ENCODE peak calls at places on chromosomes 12 and 14, in eight cellular contexts. One of them, this sample, is unnamed.

GRCh38 chr14:58238252-58239247 is 6.1 kb upstream of the PSMA3 start:
- DNase-seq in CD8-positive, alpha-beta T cell: no peak
- DNase-seq in A549: no peak
- DNase-seq in transverse colon: no peak
- DNase-seq in CD4-positive, alpha-beta T cell: no peak
- DNase-seq in tibial artery: no peak
- DNase-seq in CD8-positive, alpha-beta memory T cell: no peak
- DNase-seq in uterus: no peak
- DNase-seq in this sample: no peak

GRCh38 chr12:76307083-76307482 is 41.1 kb downstream of the BBS10 start:
- DNase-seq in CD8-positive, alpha-beta T cell: no peak
- DNase-seq in A549: no peak
- DNase-seq in transverse colon: no peak
- DNase-seq in CD4-positive, alpha-beta T cell: no peak
- DNase-seq in tibial artery: no peak
- DNase-seq in CD8-positive, alpha-beta memory T cell: no peak
- DNase-seq in uterus: no peak
- DNase-seq in this sample: no peak

GRCh38 chr14:78752789-78753188 is 582.6 kb downstream of the NRXN3 start:
- DNase-seq in CD8-positive, alpha-beta T cell: no peak
- DNase-seq in A549: peak; percentile 6
- DNase-seq in transverse colon: peak; percentile 14
- DNase-seq in CD4-positive, alpha-beta T cell: no peak
- DNase-seq in tibial artery: no peak
- DNase-seq in CD8-positive, alpha-beta memory T cell: no peak
- DNase-seq in uterus: no peak
- DNase-seq in this sample: no peak

GRCh38 chr12:108325549-108325948 is 13.6 kb downstream of the CMKLR1 start:
- DNase-seq in CD8-positive, alpha-beta T cell: no peak
- DNase-seq in A549: no peak
- DNase-seq in transverse colon: no peak
- DNase-seq in CD4-positive, alpha-beta T cell: no peak
- DNase-seq in tibial artery: no peak
- DNase-seq in CD8-positive, alpha-beta memory T cell: no peak
- DNase-seq in uterus: no peak
- DNase-seq in this sample: no peak

GRCh38 chr14:92531151-92531873 is 17.7 kb downstream of the RIN3 start:
- DNase-seq in CD8-positive, alpha-beta T cell: peak; percentile 94
- DNase-seq in A549: no peak
- DNase-seq in transverse colon: no peak
- DNase-seq in CD4-positive, alpha-beta T cell: no peak
- DNase-seq in tibial artery: peak; percentile 69
- DNase-seq in CD8-positive, alpha-beta memory T cell: peak; percentile 73
- DNase-seq in uterus: no peak
- DNase-seq in this sample: no peak

GRCh38 chr12:111304642-111305071 is 64.2 kb downstream of the PHETA1 start:
- DNase-seq in CD8-positive, alpha-beta T cell: no peak
- DNase-seq in A549: peak; percentile 69
- DNase-seq in transverse colon: no peak
- DNase-seq in CD4-positive, alpha-beta T cell: no peak
- DNase-seq in tibial artery: no peak
- DNase-seq in CD8-positive, alpha-beta memory T cell: no peak
- DNase-seq in uterus: no peak
- DNase-seq in this sample: no peak

GRCh38 chr14:44609201-44609600 is 102.1 kb upstream of the FSCB start:
- DNase-seq in CD8-positive, alpha-beta T cell: no peak
- DNase-seq in A549: no peak
- DNase-seq in transverse colon: no peak
- DNase-seq in CD4-positive, alpha-beta T cell: no peak
- DNase-seq in tibial artery: no peak
- DNase-seq in CD8-positive, alpha-beta memory T cell: no peak
- DNase-seq in uterus: no peak
- DNase-seq in this sample: no peak

GRCh38 chr12:100668939-100669536 is 95.6 kb downstream of the GAS2L3 start:
- DNase-seq in CD8-positive, alpha-beta T cell: no peak
- DNase-seq in A549: peak; percentile 74
- DNase-seq in transverse colon: peak; percentile 80
- DNase-seq in CD4-positive, alpha-beta T cell: no peak
- DNase-seq in tibial artery: no peak
- DNase-seq in CD8-positive, alpha-beta memory T cell: peak; percentile 5
- DNase-seq in uterus: peak; percentile 19
- DNase-seq in this sample: peak; percentile 43

GRCh38 chr14:51182166-51182565 is 57.9 kb upstream of the TMX1 start:
- DNase-seq in CD8-positive, alpha-beta T cell: no peak
- DNase-seq in A549: peak; percentile 4
- DNase-seq in transverse colon: no peak
- DNase-seq in CD4-positive, alpha-beta T cell: no peak
- DNase-seq in tibial artery: no peak
- DNase-seq in CD8-positive, alpha-beta memory T cell: no peak
- DNase-seq in uterus: no peak
- DNase-seq in this sample: no peak

GRCh38 chr14:92973265-92973797 is 50.4 kb downstream of the CHGA start:
- DNase-seq in CD8-positive, alpha-beta T cell: no peak
- DNase-seq in A549: peak; percentile 49
- DNase-seq in transverse colon: peak; percentile 81
- DNase-seq in CD4-positive, alpha-beta T cell: no peak
- DNase-seq in tibial artery: peak; percentile 89
- DNase-seq in CD8-positive, alpha-beta memory T cell: no peak
- DNase-seq in uterus: peak; percentile 93
- DNase-seq in this sample: peak; percentile 67

GRCh38 chr12:60230103-60230502 is 634.3 kb downstream of the SLC16A7 start:
- DNase-seq in CD8-positive, alpha-beta T cell: no peak
- DNase-seq in A549: no peak
- DNase-seq in transverse colon: no peak
- DNase-seq in CD4-positive, alpha-beta T cell: no peak
- DNase-seq in tibial artery: no peak
- DNase-seq in CD8-positive, alpha-beta memory T cell: no peak
- DNase-seq in uterus: no peak
- DNase-seq in this sample: no peak

GRCh38 chr12:11653215-11653753 is 3.8 kb downstream of the ETV6 start:
- DNase-seq in CD8-positive, alpha-beta T cell: peak; percentile 46
- DNase-seq in A549: no peak
- DNase-seq in transverse colon: peak; percentile 17
- DNase-seq in CD4-positive, alpha-beta T cell: peak; percentile 14
- DNase-seq in tibial artery: no peak
- DNase-seq in CD8-positive, alpha-beta memory T cell: no peak
- DNase-seq in uterus: no peak
- DNase-seq in this sample: no peak

DNA sequence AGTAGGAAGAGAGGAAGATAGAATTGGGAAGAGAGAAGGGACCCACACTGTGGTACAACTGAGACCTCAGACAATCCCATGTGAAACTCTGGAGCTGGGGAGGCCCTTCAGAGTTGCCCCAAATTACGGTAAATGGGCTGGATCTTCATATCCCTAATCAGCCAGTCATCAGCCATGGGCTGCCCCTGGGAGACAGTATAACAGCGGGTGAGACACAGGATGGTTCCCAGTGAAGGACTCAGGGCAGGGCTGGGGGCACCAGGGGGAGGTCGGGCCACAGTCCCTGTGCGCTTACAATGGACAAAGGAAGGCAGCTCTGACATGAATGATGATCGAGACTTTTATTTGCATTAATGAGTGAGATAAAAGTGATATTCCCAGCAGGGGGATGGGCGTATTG is 74.2 kb upstream of the BDKRB2 start:
- DNase-seq in CD8-positive, alpha-beta T cell: no peak
- DNase-seq in A549: no peak
- DNase-seq in transverse colon: no peak
- DNase-seq in CD4-positive, alpha-beta T cell: no peak
- DNase-seq in tibial artery: no peak
- DNase-seq in CD8-positive, alpha-beta memory T cell: no peak
- DNase-seq in uterus: no peak
- DNase-seq in this sample: no peak
- H3K27ac ChIP-seq in CD8-positive, alpha-beta T cell: no peak overlapping the region
- H3K27ac ChIP-seq in A549: no peak overlapping the region
- H3K27ac ChIP-seq in transverse colon: no peak overlapping the region
- H3K27ac ChIP-seq in CD4-positive, alpha-beta T cell: no peak overlapping the region
- H3K27ac ChIP-seq in tibial artery: no peak overlapping the region
- H3K27ac ChIP-seq in CD8-positive, alpha-beta memory T cell: no peak overlapping the region
- H3K27ac ChIP-seq in uterus: no peak overlapping the region
- H3K27ac ChIP-seq in this sample: no peak overlapping the region

GRCh38 chr14:74932401-74932901 is 9.4 kb upstream of the RPS6KL1 start:
- DNase-seq in CD8-positive, alpha-beta T cell: no peak
- DNase-seq in A549: no peak
- DNase-seq in transverse colon: no peak
- DNase-seq in CD4-positive, alpha-beta T cell: no peak
- DNase-seq in tibial artery: peak; percentile 64
- DNase-seq in CD8-positive, alpha-beta memory T cell: no peak
- DNase-seq in uterus: peak; percentile 20
- DNase-seq in this sample: no peak

GRCh38 chr14:74927225-74927624 is 4.2 kb upstream of the RPS6KL1 start:
- DNase-seq in CD8-positive, alpha-beta T cell: no peak
- DNase-seq in A549: no peak
- DNase-seq in transverse colon: no peak
- DNase-seq in CD4-positive, alpha-beta T cell: no peak
- DNase-seq in tibial artery: no peak
- DNase-seq in CD8-positive, alpha-beta memory T cell: no peak
- DNase-seq in uterus: no peak
- DNase-seq in this sample: no peak

GRCh38 chr14:74933925-74934435 is 10.9 kb upstream of the RPS6KL1 start:
- DNase-seq in CD8-positive, alpha-beta T cell: no peak
- DNase-seq in A549: no peak
- DNase-seq in transverse colon: no peak
- DNase-seq in CD4-positive, alpha-beta T cell: no peak
- DNase-seq in tibial artery: no peak
- DNase-seq in CD8-positive, alpha-beta memory T cell: no peak
- DNase-seq in uterus: no peak
- DNase-seq in this sample: no peak

GRCh38 chr14:74924061-74924460 is 1.0 kb upstream of the RPS6KL1 start:
- DNase-seq in CD8-positive, alpha-beta T cell: no peak
- DNase-seq in A549: no peak
- DNase-seq in transverse colon: no peak
- DNase-seq in CD4-positive, alpha-beta T cell: no peak
- DNase-seq in tibial artery: peak; percentile 51
- DNase-seq in CD8-positive, alpha-beta memory T cell: no peak
- DNase-seq in uterus: no peak
- DNase-seq in this sample: no peak

GRCh38 chr14:74929242-74929641 is 6.2 kb upstream of the RPS6KL1 start:
- DNase-seq in CD8-positive, alpha-beta T cell: no peak
- DNase-seq in A549: no peak
- DNase-seq in transverse colon: no peak
- DNase-seq in CD4-positive, alpha-beta T cell: no peak
- DNase-seq in tibial artery: no peak
- DNase-seq in CD8-positive, alpha-beta memory T cell: no peak
- DNase-seq in uterus: no peak
- DNase-seq in this sample: no peak
- H3K27ac ChIP-seq in CD8-positive, alpha-beta T cell: no peak overlapping the region
- H3K27ac ChIP-seq in A549: no peak overlapping the region
- H3K27ac ChIP-seq in transverse colon: no peak overlapping the region
- H3K27ac ChIP-seq in CD4-positive, alpha-beta T cell: no peak overlapping the region
- H3K27ac ChIP-seq in tibial artery: no peak overlapping the region
- H3K27ac ChIP-seq in CD8-positive, alpha-beta memory T cell: no peak overlapping the region
- H3K27ac ChIP-seq in uterus: no peak overlapping the region
- H3K27ac ChIP-seq in this sample: no peak overlapping the region

DNA sequence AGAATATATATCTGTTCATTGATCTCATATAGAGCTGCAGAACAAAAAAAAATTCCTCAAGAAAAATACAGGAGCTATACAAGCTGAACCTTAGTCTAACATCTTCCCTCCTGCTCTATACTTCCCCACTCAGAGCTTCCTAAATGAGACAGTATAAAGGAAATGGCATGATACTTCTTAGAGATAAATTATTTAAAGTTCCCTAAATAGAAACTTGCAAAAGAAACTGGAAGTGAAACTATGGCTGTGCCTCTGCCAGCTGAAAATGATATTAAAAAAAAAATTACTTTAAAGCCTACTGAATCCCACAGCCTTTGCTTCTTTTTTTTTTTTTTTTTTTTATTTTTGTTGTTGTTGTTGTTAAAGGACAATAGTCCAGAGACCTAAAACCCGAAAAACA is 11.6 kb upstream of the NEK9 start:
- DNase-seq in CD8-positive, alpha-beta T cell: no peak
- DNase-seq in A549: no peak
- DNase-seq in transverse colon: no peak
- DNase-seq in CD4-positive, alpha-beta T cell: no peak
- DNase-seq in tibial artery: no peak
- DNase-seq in CD8-positive, alpha-beta memory T cell: no peak
- DNase-seq in uterus: no peak
- DNase-seq in this sample: no peak
- H3K27ac ChIP-seq in CD8-positive, alpha-beta T cell: no peak overlapping the region
- H3K27ac ChIP-seq in A549: no peak overlapping the region
- H3K27ac ChIP-seq in transverse colon: peak overlapping the region; percentile 50
- H3K27ac ChIP-seq in CD4-positive, alpha-beta T cell: no peak overlapping the region
- H3K27ac ChIP-seq in tibial artery: no peak overlapping the region
- H3K27ac ChIP-seq in CD8-positive, alpha-beta memory T cell: no peak overlapping the region
- H3K27ac ChIP-seq in uterus: peak overlapping the region; percentile 34
- H3K27ac ChIP-seq in this sample: peak overlapping the region; percentile 54

DNA sequence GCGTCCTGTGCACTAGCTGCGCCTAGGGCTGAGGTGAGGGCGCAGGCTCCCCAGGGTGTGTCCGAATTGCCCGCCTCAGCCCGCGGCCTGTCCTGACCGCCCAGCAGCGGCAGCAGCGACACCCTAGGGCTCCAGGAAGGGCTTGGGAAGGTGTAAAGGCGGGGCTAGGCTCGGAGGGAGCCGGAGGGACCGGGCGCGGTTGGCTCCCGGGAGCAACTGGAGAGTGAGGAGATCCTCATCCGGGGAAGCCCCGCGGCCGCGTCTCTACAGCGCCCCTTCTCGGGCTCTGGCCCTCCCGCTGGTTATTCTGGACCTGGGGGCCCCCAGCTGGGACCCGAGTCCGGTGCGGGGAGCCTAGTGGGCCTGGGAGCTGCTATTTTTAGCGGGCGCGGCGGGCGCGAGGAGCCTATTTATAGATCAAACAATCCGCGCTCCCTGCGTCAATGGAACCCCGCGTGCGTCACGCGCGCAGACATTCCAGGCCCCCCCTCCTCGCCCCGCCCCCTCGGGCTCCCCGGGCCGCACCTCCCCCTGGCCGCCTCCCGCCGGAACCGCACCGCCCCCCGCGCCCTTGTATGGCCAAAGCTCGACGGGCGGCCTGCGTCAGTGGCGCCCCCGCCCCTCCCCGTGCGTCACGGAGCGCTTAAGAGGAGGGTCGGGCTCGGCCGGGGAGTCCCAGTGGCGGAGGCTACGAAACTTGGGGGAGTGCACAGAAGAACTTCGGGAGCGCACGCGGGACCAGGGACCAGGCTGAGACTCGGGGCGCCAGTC is at the start of gene NR4A1:
- DNase-seq in CD8-positive, alpha-beta T cell: peak; percentile 99
- DNase-seq in A549: peak; percentile 98
- DNase-seq in transverse colon: peak; percentile 99
- DNase-seq in CD4-positive, alpha-beta T cell: peak; percentile 98
- DNase-seq in tibial artery: peak; percentile 99
- DNase-seq in CD8-positive, alpha-beta memory T cell: peak; percentile 100
- DNase-seq in uterus: peak; percentile 99
- DNase-seq in this sample: peak; percentile 85
- H3K27ac ChIP-seq in CD8-positive, alpha-beta T cell: peak within 1 kb of the TSS; percentile 81
- H3K27ac ChIP-seq in A549: peak within 1 kb of the TSS; percentile 90
- H3K27ac ChIP-seq in transverse colon: peak within 1 kb of the TSS; percentile 94
- H3K27ac ChIP-seq in CD4-positive, alpha-beta T cell: peak within 1 kb of the TSS; percentile 91
- H3K27ac ChIP-seq in tibial artery: peak within 1 kb of the TSS; percentile 98
- H3K27ac ChIP-seq in CD8-positive, alpha-beta memory T cell: peak within 1 kb of the TSS; percentile 90
- H3K27ac ChIP-seq in uterus: peak within 1 kb of the TSS; percentile 98
- H3K27ac ChIP-seq in this sample: peak within 1 kb of the TSS; percentile 88